ENCODE peak calls at places on chromosomes 5 and 9, in nine cellular contexts. Q is stimulated activated CD8-positive, alpha-beta memory T cell treated with anti-CD3 and anti-CD28 coated beads, Interleukin-15, amount 100 ng/mL, for 1 hour; Z is HEK293T; M is mucosa of gallbladder; C is pancreas; U is GM20000; J is tibial artery; D is RWPE1; S is AG08396. L is an unnamed sample.

GRCh38 chr9:99309540-99309939 is 87.5 kb downstream of the SEC61B start:
- DNase-seq in Q (no peak), Z (no peak), M (no peak), C (no peak), U (no peak), J (no peak), D (no peak), S (no peak), L (no peak)

GRCh38 chr9:93669958-93670207 is 93.5 kb downstream of the PHF2 start:
- DNase-seq in Q (no peak), Z (no peak), M (no peak), C (no peak), U (no peak), J (no peak), D (no peak), S (no peak), L (no peak)

GRCh38 chr5:88878976-88879375 is 4.0 kb downstream of the MEF2C start:
- DNase-seq in Q (no peak), Z (no peak), M (no peak), C (no peak), U (no peak), J (no peak), D (no peak), S (no peak), L (no peak)

GRCh38 chr5:171855798-171856772 is 70.5 kb downstream of the SMIM23 start:
- DNase-seq in Q (no peak), Z (no peak), M (no peak), C (no peak), U (no peak), J (no peak), D (no peak), S (no peak), L (no peak)

GRCh38 chr5:66779535-66779934 is 183.3 kb downstream of the MAST4 start:
- DNase-seq in Q (no peak), Z (no peak), M (no peak), C (no peak), U (no peak), J (no peak), D (no peak), S (no peak), L (no peak)

GRCh38 chr5:169251685-169252084 is 49.3 kb downstream of the SLIT3 start:
- DNase-seq in Q (no peak), Z (no peak), M (no peak), C (no peak), U (no peak), J (no peak), D (no peak), S (no peak), L (no peak)

GRCh38 chr9:77725051-77725702 is 77.1 kb upstream of the GNA14 start:
- DNase-seq in Q (no peak), Z (no peak), M (no peak), C (no peak), U (no peak), J (no peak), D (no peak), S (no peak), L (no peak)

GRCh38 chr9:91192785-91193657 is 168.7 kb downstream of the AUH start:
- DNase-seq in Q (peak), Z (peak), M (peak), C (no peak), U (peak), J (peak), D (peak), S (peak), L (peak)

GRCh38 chr9:114908104-114908621 is 22.2 kb downstream of the TNFSF8 start:
- DNase-seq in Q (no peak), Z (no peak), M (no peak), C (no peak), U (no peak), J (no peak), D (peak), S (no peak), L (no peak)

GRCh38 chr9:76419782-76420380 is 25.7 kb upstream of the RFK start:
- DNase-seq in Q (no peak), Z (peak), M (no peak), C (no peak), U (no peak), J (no peak), D (peak), S (peak), L (no peak)

GRCh38 chr5:117691364-117691763 is 1116.7 kb upstream of the SEMA6A start:
- DNase-seq in Q (no peak), Z (no peak), M (no peak), C (no peak), U (no peak), J (no peak), D (no peak), S (no peak), L (no peak)

GRCh38 chr5:92652735-92653134 is 928.3 kb downstream of the NR2F1-AS1 start:
- DNase-seq in Q (no peak), Z (no peak), M (no peak), C (no peak), U (no peak), J (no peak), D (no peak), S (no peak), L (no peak)

GRCh38 chr9:104810421-104811339 is 46.8 kb downstream of the NIPSNAP3B start:
- DNase-seq in Q (no peak), Z (peak), M (peak), C (peak), U (no peak), J (no peak), D (peak), S (peak), L (no peak)

GRCh38 chr9:134571946-134572914 is 69.4 kb upstream of the COL5A1 start:
- DNase-seq in Q (no peak), Z (no peak), M (no peak), C (no peak), U (no peak), J (peak), D (no peak), S (no peak), L (no peak)

GRCh38 chr5:40775846-40776657 is 20.3 kb upstream of the TTC33 start:
- DNase-seq in Q (no peak), Z (no peak), M (no peak), C (no peak), U (no peak), J (no peak), D (no peak), S (no peak), L (no peak)

GRCh38 chr5:160469156-160470144 is 47.8 kb downstream of the PTTG1 start:
- DNase-seq in Q (no peak), Z (no peak), M (no peak), C (no peak), U (no peak), J (no peak), D (no peak), S (no peak), L (no peak)

GRCh38 chr5:61964199-61964598 is 341.8 kb upstream of the KIF2A start:
- DNase-seq in Q (no peak), Z (no peak), M (no peak), C (no peak), U (no peak), J (no peak), D (peak), S (peak), L (no peak)

GRCh38 chr9:99833735-99834134 is 12.1 kb downstream of the NR4A3 start:
- DNase-seq in Q (no peak), Z (no peak), M (no peak), C (no peak), U (no peak), J (no peak), D (no peak), S (no peak), L (no peak)

GRCh38 chr9:129570450-129571297 is 50.2 kb downstream of the C9orf50 start:
- DNase-seq in Q (no peak), Z (no peak), M (peak), C (no peak), U (no peak), J (peak), D (peak), S (peak), L (no peak)

GRCh38 chr5:93303291-93303691 is 277.7 kb downstream of the NR2F1-AS1 start:
- DNase-seq in Q (no peak), Z (no peak), M (no peak), C (no peak), U (no peak), J (no peak), D (no peak), S (no peak), L (no peak)

GRCh38 chr5:101393795-101394450 is 490.8 kb upstream of the ST8SIA4 start:
- DNase-seq in Q (no peak), Z (no peak), M (no peak), C (no peak), U (no peak), J (no peak), D (no peak), S (no peak), L (no peak)

GRCh38 chr5:120327180-120327579 is 136.9 kb upstream of the PRR16 start:
- DNase-seq in Q (no peak), Z (no peak), M (no peak), C (no peak), U (no peak), J (no peak), D (no peak), S (no peak), L (no peak)

GRCh38 chr9:134839441-134840125 is 41.0 kb upstream of the FCN2 start:
- DNase-seq in Q (no peak), Z (no peak), M (no peak), C (peak), U (no peak), J (no peak), D (no peak), S (no peak), L (no peak)

GRCh38 chr5:109936091-109936490 is 246.4 kb downstream of the MAN2A1 start:
- DNase-seq in Q (no peak), Z (no peak), M (no peak), C (no peak), U (no peak), J (no peak), D (no peak), S (no peak), L (no peak)

GRCh38 chr9:135137398-135137832 is 49.9 kb downstream of the OLFM1 start:
- DNase-seq in Q (no peak), Z (no peak), M (no peak), C (no peak), U (no peak), J (no peak), D (no peak), S (no peak), L (no peak)

GRCh38 chr5:112971285-112971684 is 5.3 kb upstream of the DCP2 start:
- DNase-seq in Q (no peak), Z (no peak), M (no peak), C (no peak), U (no peak), J (no peak), D (no peak), S (no peak), L (no peak)

GRCh38 chr5:138065102-138065501 is 18.7 kb upstream of the WNT8A start:
- DNase-seq in Q (no peak), Z (peak), M (no peak), C (no peak), U (no peak), J (no peak), D (no peak), S (no peak), L (no peak)

GRCh38 chr5:112329429-112330090 is 89.5 kb downstream of the EPB41L4A start:
- DNase-seq in Q (no peak), Z (no peak), M (no peak), C (no peak), U (peak), J (no peak), D (no peak), S (no peak), L (no peak)

GRCh38 chr9:93041108-93041802 is 17.2 kb upstream of the SUSD3 start:
- DNase-seq in Q (no peak), Z (peak), M (no peak), C (no peak), U (no peak), J (no peak), D (peak), S (peak), L (no peak)

GRCh38 chr9:116334581-116335150 is 181.1 kb downstream of the PAPPA start:
- DNase-seq in Q (no peak), Z (no peak), M (no peak), C (no peak), U (no peak), J (no peak), D (no peak), S (no peak), L (no peak)

GRCh38 chr9:35935755-35936509 is 22.0 kb downstream of the OR2S2 start:
- DNase-seq in Q (no peak), Z (no peak), M (no peak), C (no peak), U (no peak), J (no peak), D (peak), S (peak), L (no peak)

GRCh38 chr9:126957687-126958053 is 43.1 kb downstream of the RALGPS1 start:
- DNase-seq in Q (no peak), Z (no peak), M (no peak), C (no peak), U (no peak), J (no peak), D (peak), S (no peak), L (no peak)